ENCODE peak calls at places on chromosomes 7 and 10, in five cellular contexts. L is adrenal gland, I is endodermal cell, Q is astrocyte of the spinal cord, R is BE2C. X is an unnamed sample.

GRCh38 chr10:91800756-91801155 is 2.5 kb downstream of the TNKS2 start:
- DNase-seq in L (no peak), I (no peak), Q (no peak), R (no peak), X (no peak)

GRCh38 chr10:78656815-78657621 is 411.7 kb upstream of the ZMIZ1 start:
- DNase-seq in L (no peak), I (no peak), Q (peak; percentile 28), R (peak; percentile 84), X (no peak)

GRCh38 chr7:2477447-2478386 is 1.5 kb upstream of the GRIFIN start:
- DNase-seq in L (peak; percentile 62), I (peak; percentile 88), Q (peak; percentile 50), R (peak; percentile 86), X (peak; percentile 60)

GRCh38 chr7:27952393-27953290 is 212.7 kb downstream of the TAX1BP1 start:
- DNase-seq in L (no peak), I (no peak), Q (peak; percentile 21), R (no peak), X (peak; percentile 21)

GRCh38 chr7:104655592-104655991 is 327.2 kb downstream of the LHFPL3 start:
- DNase-seq in L (no peak), I (no peak), Q (no peak), R (no peak), X (no peak)

GRCh38 chr10:110529596-110530011 is 31.9 kb downstream of the DUSP5 start:
- DNase-seq in L (no peak), I (peak; percentile 92), Q (no peak), R (no peak), X (peak; percentile 9)

GRCh38 chr10:133405272-133405671 is 11.3 kb downstream of the MTG1 start:
- DNase-seq in L (no peak), I (no peak), Q (no peak), R (no peak), X (no peak)

GRCh38 chr10:133141144-133141962 is 18.7 kb upstream of the KNDC1 start:
- DNase-seq in L (peak; percentile 11), I (no peak), Q (no peak), R (no peak), X (no peak)

GRCh38 chr7:34575006-34575405 is 83.0 kb upstream of the NPSR1 start:
- DNase-seq in L (no peak), I (no peak), Q (no peak), R (no peak), X (no peak)

GRCh38 chr10:101578803-101579515 is 9.1 kb downstream of the POLL start:
- DNase-seq in L (no peak), I (no peak), Q (no peak), R (no peak), X (no peak)

GRCh38 chr10:51341216-51341615 is 266.9 kb downstream of the PRKG1 start:
- DNase-seq in L (no peak), I (no peak), Q (peak; percentile 45), R (no peak), X (peak; percentile 43)

GRCh38 chr7:151172273-151173141 is 5.0 kb upstream of the GBX1 start:
- DNase-seq in L (peak; percentile 62), I (peak; percentile 93), Q (peak; percentile 72), R (peak; percentile 75), X (peak; percentile 68)

GRCh38 chr10:121791761-121792160 is 136.1 kb downstream of the ATE1 start:
- DNase-seq in L (no peak), I (no peak), Q (peak; percentile 61), R (no peak), X (peak; percentile 78)

GRCh38 chr7:107742678-107743566 is 1.0 kb upstream of the CBLL1 start:
- DNase-seq in L (peak; percentile 53), I (peak; percentile 91), Q (no peak), R (no peak), X (no peak)

GRCh38 chr7:73830872-73831655 is at the start of gene CLDN4:
- DNase-seq in L (no peak), I (peak; percentile 94), Q (no peak), R (peak; percentile 65), X (no peak)

GRCh38 chr10:1149793-1150637 is 93.8 kb downstream of the WDR37 start:
- DNase-seq in L (no peak), I (no peak), Q (no peak), R (peak; percentile 65), X (peak; percentile 54)

GRCh38 chr7:121330053-121330833 is 1.4 kb downstream of the WNT16 start:
- DNase-seq in L (no peak), I (peak; percentile 75), Q (peak; percentile 53), R (no peak), X (no peak)
- H3K4me3 ChIP-seq in L (peak overlapping the region; percentile 47), I (peak overlapping the region; percentile 83), Q (peak overlapping the region; percentile 55), R (peak overlapping the region; percentile 9), X (peak overlapping the region; percentile 48)

GRCh38 chr7:129568240-129568639 is 43.3 kb upstream of the NRF1 start:
- DNase-seq in L (no peak), I (no peak), Q (no peak), R (no peak), X (no peak)

GRCh38 chr7:129571201-129571600 is 40.3 kb upstream of the NRF1 start:
- DNase-seq in L (no peak), I (no peak), Q (no peak), R (no peak), X (no peak)

GRCh38 chr7:129567377-129567776 is 44.1 kb upstream of the NRF1 start:
- DNase-seq in L (no peak), I (no peak), Q (no peak), R (no peak), X (no peak)

GRCh38 chr7:129569811-129570215 is 41.7 kb upstream of the NRF1 start:
- DNase-seq in L (peak; percentile 26), I (no peak), Q (peak; percentile 88), R (no peak), X (peak; percentile 60)

GRCh38 chr7:129569326-129569725 is 42.2 kb upstream of the NRF1 start:
- DNase-seq in L (no peak), I (no peak), Q (no peak), R (no peak), X (no peak)
- H3K4me3 ChIP-seq in L (no peak overlapping the region), I (no peak overlapping the region), Q (no peak overlapping the region), R (no peak overlapping the region), X (no peak overlapping the region)

GRCh38 chr7:137337902-137338301 is 5.6 kb downstream of the PTN start:
- DNase-seq in L (no peak), I (peak; percentile 60), Q (no peak), R (no peak), X (no peak)

GRCh38 chr7:137342340-137342739 is 1.2 kb downstream of the PTN start:
- DNase-seq in L (no peak), I (no peak), Q (peak; percentile 48), R (no peak), X (no peak)

GRCh38 chr7:137345799-137346449 is 2.4 kb upstream of the PTN start:
- DNase-seq in L (no peak), I (no peak), Q (no peak), R (no peak), X (no peak)

GRCh38 chr7:137342751-137343482 is 616 bp downstream of the PTN start:
- DNase-seq in L (no peak), I (no peak), Q (no peak), R (no peak), X (no peak)

DNA sequence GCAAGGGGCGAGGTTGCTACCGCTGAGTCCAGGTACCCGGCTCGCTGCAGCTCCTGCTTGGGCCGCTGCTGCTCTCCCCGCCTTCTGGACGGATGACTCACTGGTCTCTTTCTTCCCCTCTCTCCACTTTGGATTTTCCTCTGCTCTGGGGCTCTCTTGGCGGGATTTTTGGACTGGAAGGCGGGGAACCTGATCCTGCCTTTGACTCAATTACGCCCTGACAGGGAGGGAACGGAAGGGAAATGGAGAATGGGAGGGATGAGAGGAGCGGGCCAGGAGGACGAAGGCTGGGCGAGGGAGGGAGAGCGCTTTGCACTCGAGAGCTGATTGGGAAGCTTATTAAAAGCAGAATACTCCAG is at the start of gene PTN:
- DNase-seq in L (peak; percentile 18), I (peak; percentile 89), Q (peak; percentile 67), R (peak; percentile 66), X (peak; percentile 39)
- H3K4me3 ChIP-seq in L (peak within 1 kb of the TSS; percentile 32), I (peak within 1 kb of the TSS; percentile 82), Q (peak within 1 kb of the TSS; percentile 62), R (peak within 1 kb of the TSS; percentile 70), X (peak within 1 kb of the TSS; percentile 53)

GRCh38 chr10:93437946-93438795 is 44.0 kb downstream of the MYOF start:
- DNase-seq in L (no peak), I (no peak), Q (peak; percentile 74), R (no peak), X (peak; percentile 72)
- H3K4me3 ChIP-seq in L (no peak overlapping the region), I (peak overlapping the region; percentile 44), Q (no peak overlapping the region), R (no peak overlapping the region), X (peak overlapping the region; percentile 25)

GRCh38 chr7:604884-605531 is 85.4 kb upstream of the PDGFA start:
- DNase-seq in L (peak; percentile 38), I (no peak), Q (peak; percentile 73), R (no peak), X (peak; percentile 41)

GRCh38 chr7:603152-603941 is 83.7 kb upstream of the PDGFA start:
- DNase-seq in L (no peak), I (no peak), Q (no peak), R (no peak), X (no peak)

GRCh38 chr7:602341-603141 is 82.9 kb upstream of the PDGFA start:
- DNase-seq in L (peak; percentile 33), I (peak; percentile 59), Q (no peak), R (no peak), X (no peak)

GRCh38 chr7:605661-606450 is 86.2 kb upstream of the PDGFA start:
- DNase-seq in L (no peak), I (no peak), Q (no peak), R (no peak), X (no peak)

DNA sequence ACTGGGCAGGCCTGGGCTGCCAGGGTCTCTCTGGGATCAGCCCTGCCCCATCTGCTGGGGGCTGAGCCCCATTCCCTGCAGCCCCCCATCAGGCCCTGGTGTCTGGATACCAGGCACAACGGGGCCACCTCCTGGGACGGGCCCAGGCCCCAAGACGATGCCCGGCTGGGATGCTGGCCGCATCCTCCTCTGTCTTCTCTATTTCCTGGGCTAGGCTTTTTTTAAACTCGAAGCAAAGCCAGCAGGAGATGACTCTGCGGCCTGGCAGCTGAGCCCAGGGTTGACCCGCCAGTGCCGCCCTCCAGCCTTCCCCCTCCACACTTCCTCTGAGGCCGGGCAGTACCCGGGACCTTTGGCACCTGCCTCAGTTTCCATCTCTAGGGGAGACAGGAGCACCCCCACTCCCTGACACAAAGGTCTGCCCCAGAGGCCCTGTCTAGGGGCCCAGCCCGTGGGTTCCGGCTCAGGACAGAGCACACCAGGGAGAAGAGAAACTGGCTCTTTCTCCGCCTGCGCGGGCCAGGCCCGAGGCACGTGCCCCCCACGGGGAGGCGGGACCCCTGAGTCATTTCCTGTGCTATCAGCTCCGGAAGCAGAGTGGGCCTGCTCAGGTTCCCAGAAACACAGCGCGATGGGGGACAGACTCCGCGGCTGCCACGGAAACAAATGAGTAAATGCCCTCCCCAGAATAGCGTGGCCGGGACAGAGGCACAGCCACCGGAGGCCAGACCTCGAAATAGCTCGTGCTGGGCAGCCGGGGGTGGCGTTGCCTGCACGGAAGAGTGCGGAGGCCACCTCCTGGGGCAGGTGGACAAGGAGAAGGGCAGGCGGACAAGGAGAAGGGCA is 84.6 kb upstream of the PDGFA start:
- DNase-seq in L (peak; percentile 82), I (peak; percentile 67), Q (peak; percentile 92), R (no peak), X (peak; percentile 95)
- H3K4me3 ChIP-seq in L (no peak overlapping the region), I (no peak overlapping the region), Q (no peak overlapping the region), R (no peak overlapping the region), X (no peak overlapping the region)

GRCh38 chr10:89701238-89702120 is at the start of gene KIF20B:
- DNase-seq in L (peak; percentile 96), I (peak; percentile 99), Q (peak; percentile 97), R (peak; percentile 96), X (peak; percentile 97)
- H3K4me3 ChIP-seq in L (peak within 1 kb of the TSS; percentile 70), I (peak within 1 kb of the TSS; percentile 97), Q (peak within 1 kb of the TSS; percentile 90), R (peak within 1 kb of the TSS; percentile 95), X (peak within 1 kb of the TSS; percentile 84)